ENCODE peak calls at places on chromosomes 2 and 18, in four cellular contexts. R is neuronal stem cell, H is mesenchymal stem cell, L is IMR-90. W is an unnamed sample.
A peak's percentile ranks its signal among the peaks of the same experiment; 100 is the strongest.

GRCh38 chr2:96389728-96390127 is 54.2 kb downstream of the NCAPH start:
- DNase-seq in R (no peak), H (no peak), L (no peak), W (no peak)

GRCh38 chr2:109144271-109144670 is 15.3 kb downstream of the SH3RF3 start:
- DNase-seq in R (no peak), H (no peak), L (no peak), W (no peak)

GRCh38 chr2:160397530-160397865 is 96.1 kb downstream of the RBMS1 start:
- DNase-seq in R (peak; percentile 74), H (no peak), L (peak; percentile 50), W (no peak)

GRCh38 chr18:58559427-58560186 is 69.3 kb downstream of the ALPK2 start:
- DNase-seq in R (no peak), H (peak; percentile 33), L (peak; percentile 52), W (no peak)

GRCh38 chr18:27124196-27124595 is 60.9 kb downstream of the CHST9 start:
- DNase-seq in R (no peak), H (no peak), L (no peak), W (no peak)

GRCh38 chr18:75455249-75456183 is 28.0 kb upstream of the SMIM21 start:
- DNase-seq in R (peak; percentile 23), H (peak; percentile 27), L (peak; percentile 18), W (peak; percentile 69)

GRCh38 chr2:175234153-175234552 is 52.6 kb upstream of the ATP5MC3 start:
- DNase-seq in R (no peak), H (peak; percentile 34), L (no peak), W (no peak)

GRCh38 chr2:23695214-23696162 is 231.4 kb downstream of the ATAD2B start:
- DNase-seq in R (no peak), H (no peak), L (no peak), W (no peak)

GRCh38 chr2:108614043-108614435 is 79.8 kb downstream of the LIMS1 start:
- DNase-seq in R (no peak), H (no peak), L (no peak), W (no peak)

GRCh38 chr2:188207554-188207953 is 84.1 kb upstream of the GULP1 start:
- DNase-seq in R (no peak), H (no peak), L (no peak), W (no peak)

GRCh38 chr2:184326076-184326475 is 272.3 kb upstream of the ZNF804A start:
- DNase-seq in R (no peak), H (no peak), L (no peak), W (no peak)

GRCh38 chr2:24508878-24509277 is 17.8 kb downstream of the NCOA1 start:
- DNase-seq in R (no peak), H (peak; percentile 22), L (no peak), W (no peak)

GRCh38 chr18:52394602-52395001 is 54.6 kb downstream of the DCC start:
- DNase-seq in R (no peak), H (no peak), L (no peak), W (no peak)

GRCh38 chr2:112977559-112978056 is at the start of gene IL36G:
- DNase-seq in R (no peak), H (no peak), L (no peak), W (no peak)

GRCh38 chr18:11654736-11655604 is 34.1 kb upstream of the GNAL start:
- DNase-seq in R (peak; percentile 46), H (peak; percentile 24), L (peak; percentile 4), W (peak; percentile 13)

GRCh38 chr2:151238527-151239487 is 22.9 kb downstream of the RBM43 start:
- DNase-seq in R (peak; percentile 59), H (peak; percentile 85), L (peak; percentile 89), W (no peak)

GRCh38 chr18:7273301-7273911 is 42.5 kb downstream of the LRRC30 start:
- DNase-seq in R (no peak), H (peak; percentile 74), L (peak; percentile 28), W (no peak)

GRCh38 chr2:102145939-102146338 is 3.4 kb downstream of the IL1R1 start:
- DNase-seq in R (no peak), H (peak; percentile 18), L (no peak), W (no peak)

GRCh38 chr2:43075054-43075593 is 151.3 kb downstream of the ZFP36L2 start:
- DNase-seq in R (no peak), H (peak; percentile 97), L (peak; percentile 99), W (no peak)

GRCh38 chr2:59932341-59932740 is 621.1 kb downstream of the BCL11A start:
- DNase-seq in R (no peak), H (no peak), L (no peak), W (peak; percentile 10)

GRCh38 chr2:235168174-235168979 is 216.6 kb downstream of the SH3BP4 start:
- DNase-seq in R (no peak), H (no peak), L (no peak), W (no peak)

GRCh38 chr2:240389302-240389805 is 46.1 kb upstream of the GPC1 start:
- DNase-seq in R (no peak), H (no peak), L (no peak), W (no peak)

GRCh38 chr2:219027511-219028055 is 13.7 kb downstream of the CFAP65 start:
- DNase-seq in R (no peak), H (no peak), L (no peak), W (no peak)

GRCh38 chr2:219026946-219027345 is 14.4 kb downstream of the CFAP65 start:
- DNase-seq in R (no peak), H (no peak), L (no peak), W (no peak)

GRCh38 chr2:219024059-219024458 is 17.3 kb downstream of the CFAP65 start:
- DNase-seq in R (no peak), H (no peak), L (no peak), W (no peak)

GRCh38 chr2:219028141-219028540 is 13.2 kb downstream of the CFAP65 start:
- DNase-seq in R (no peak), H (no peak), L (no peak), W (no peak)

DNA sequence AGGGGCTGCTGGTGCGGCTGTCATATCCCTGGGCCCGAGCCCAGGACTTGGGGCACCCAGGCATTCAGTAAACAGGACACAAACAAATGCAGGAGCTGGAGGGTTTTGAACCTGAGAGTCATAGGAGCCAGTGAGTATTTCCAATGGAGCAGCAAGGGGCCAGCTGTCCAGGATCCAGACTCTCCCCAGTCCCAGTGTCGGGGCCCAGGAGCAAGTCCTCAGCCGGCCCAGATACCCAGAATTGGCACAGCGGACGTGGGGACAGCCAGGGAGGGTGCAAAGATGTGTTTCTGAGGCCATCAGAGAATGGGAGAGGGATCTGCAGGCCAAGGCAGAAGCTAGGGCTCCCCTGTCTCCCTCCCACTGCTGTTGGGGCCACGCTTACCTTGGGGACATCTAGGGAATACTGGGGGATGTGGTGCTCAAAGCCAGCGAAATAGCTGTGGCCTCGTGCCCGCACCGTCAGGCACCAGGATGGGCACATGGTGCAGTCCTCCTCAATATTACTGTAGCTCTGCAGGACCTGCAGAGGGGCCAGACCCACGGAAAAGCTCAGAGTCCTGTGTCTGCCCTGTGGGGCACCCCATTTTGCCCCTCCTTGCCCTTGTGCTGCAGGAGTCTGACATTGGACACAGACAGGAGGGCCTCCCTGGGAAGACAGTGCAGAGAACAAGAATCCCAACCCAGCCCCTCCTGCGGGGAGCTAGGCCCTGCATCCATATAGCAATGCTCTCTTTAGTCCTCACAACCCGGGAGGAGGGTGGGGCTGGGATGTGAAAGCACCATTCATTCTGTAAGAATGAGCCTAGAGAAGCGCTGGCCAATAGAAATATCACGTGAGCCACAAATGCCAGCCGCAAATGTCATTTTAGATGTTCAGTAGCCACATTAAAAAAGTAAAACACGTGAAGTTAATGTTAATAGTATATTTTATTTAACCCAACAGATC is 15.4 kb downstream of the CFAP65 start:
- DNase-seq in R (no peak), H (no peak), L (no peak), W (no peak)
- H4K91ac ChIP-seq in R (no peak overlapping the region), H (no peak overlapping the region), L (no peak overlapping the region), W (no peak overlapping the region)

GRCh38 chr2:26978061-26978596 is 7.7 kb downstream of the MAPRE3 start:
- DNase-seq in R (no peak), H (no peak), L (no peak), W (no peak)

GRCh38 chr2:26974352-26974751 is 3.9 kb downstream of the MAPRE3 start:
- DNase-seq in R (no peak), H (no peak), L (no peak), W (no peak)

GRCh38 chr2:26975656-26976055 is 5.2 kb downstream of the MAPRE3 start:
- DNase-seq in R (no peak), H (no peak), L (no peak), W (no peak)

GRCh38 chr2:26977012-26977411 is 6.6 kb downstream of the MAPRE3 start:
- DNase-seq in R (no peak), H (no peak), L (no peak), W (no peak)

DNA sequence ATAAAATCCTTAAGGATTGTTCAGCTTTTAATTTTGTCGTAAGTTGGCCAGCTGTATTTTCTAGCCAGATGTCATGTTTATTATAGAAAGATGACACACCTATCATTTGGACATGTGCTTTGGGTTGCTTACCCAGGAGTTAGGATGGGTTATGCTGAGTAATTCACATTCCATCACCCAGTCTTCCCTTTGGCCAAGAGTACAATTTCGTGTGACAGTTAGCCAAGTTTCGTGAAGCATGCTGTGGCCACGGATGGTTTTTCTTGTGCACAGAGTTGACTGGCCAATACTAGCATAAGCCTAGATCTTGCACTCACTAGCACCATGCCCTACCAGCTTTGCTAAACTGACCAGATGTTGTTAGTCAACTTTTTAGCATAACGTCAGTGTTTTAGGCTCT is 5.8 kb downstream of the MAPRE3 start:
- DNase-seq in R (no peak), H (no peak), L (peak; percentile 84), W (no peak)
- H3K4me3 ChIP-seq in R (no peak overlapping the region), H (no peak overlapping the region), L (no peak overlapping the region), W (no peak overlapping the region)

GRCh38 chr2:86105969-86106945 is at the start of gene PTCD3:
- DNase-seq in R (peak; percentile 88), H (peak; percentile 98), L (peak; percentile 95), W (peak; percentile 88)
- H4K91ac ChIP-seq in R (no peak within 1 kb of the TSS), H (peak within 1 kb of the TSS; percentile 92), L (peak within 1 kb of the TSS; percentile 83), W (no peak within 1 kb of the TSS)

GRCh38 chr2:45131587-45131986 is 122.3 kb upstream of the SIX2 start:
- DNase-seq in R (no peak), H (no peak), L (no peak), W (no peak)
- H3K4me3 ChIP-seq in R (no peak overlapping the region), H (no peak overlapping the region), L (no peak overlapping the region), W (no peak overlapping the region)

DNA sequence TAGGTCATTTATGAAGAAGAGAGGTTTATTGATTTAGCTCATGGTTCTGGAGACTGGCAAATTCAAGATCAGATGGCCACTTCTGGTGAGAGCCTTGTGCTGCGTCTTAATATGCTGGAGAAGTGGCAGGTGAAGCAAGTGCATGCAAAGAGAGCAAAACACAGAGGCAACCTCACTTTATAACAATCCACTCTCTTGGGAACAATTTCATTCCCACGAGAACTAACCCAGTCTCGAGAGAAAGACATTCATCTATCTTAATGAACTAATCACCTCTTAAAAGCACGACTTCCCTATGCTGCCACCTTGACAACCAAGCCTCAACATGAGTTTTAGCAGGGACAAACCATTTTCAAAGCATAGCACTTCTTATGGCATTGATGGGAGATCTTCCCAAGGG is 186.5 kb upstream of the RASGRP3 start:
- DNase-seq in R (no peak), H (peak; percentile 23), L (no peak), W (no peak)
- H4K91ac ChIP-seq in R (no peak overlapping the region), H (no peak overlapping the region), L (peak overlapping the region; percentile 61), W (no peak overlapping the region)

GRCh38 chr2:63680455-63680854 is 91.7 kb downstream of the MDH1 start:
- DNase-seq in R (no peak), H (no peak), L (no peak), W (no peak)
- H3K4me3 ChIP-seq in R (no peak overlapping the region), H (no peak overlapping the region), L (no peak overlapping the region), W (no peak overlapping the region)